ENCODE peak calls at places on chromosomes 12 and 14, in six cellular contexts. B, T, M, X, Z and Q are unnamed samples. For H3K9me3, the result is how much of the 10 kb centered on the place peaks cover.

GRCh38 chr14:89617471-89618291 is 200.6 kb upstream of the FOXN3 start:
- DNase-seq in B (no peak), M (peak), T (no peak), Z (no peak), X (peak), Q (no peak)

GRCh38 chr12:95789126-95790024 is 1.2 kb downstream of the NTN4 start:
- DNase-seq in M (peak), T (peak), X (no peak), B (no peak), Z (peak), Q (no peak)

GRCh38 chr12:118052324-118053070 is 8.5 kb downstream of the WSB2 start:
- DNase-seq in X (no peak), B (peak), Z (peak), T (peak), M (peak), Q (peak)

GRCh38 chr12:49922349-49923034 is 18.8 kb upstream of the FAIM2 start:
- DNase-seq in Z (no peak), B (no peak), T (peak), M (no peak), X (no peak), Q (no peak)

GRCh38 chr12:10385181-10385613 is 4.6 kb downstream of the KLRK1 start:
- DNase-seq in T (no peak), X (no peak), M (peak), B (no peak), Z (peak), Q (no peak)

GRCh38 chr14:23414254-23414653 is 6.2 kb upstream of the MYH6 start:
- DNase-seq in Z (no peak), M (peak), T (no peak), X (no peak), B (no peak), Q (no peak)

GRCh38 chr14:61153914-61154545 is 127.1 kb downstream of the TMEM30B start:
- DNase-seq in T (no peak), B (no peak), Z (no peak), M (no peak), X (no peak), Q (no peak)

GRCh38 chr12:43805149-43805856 is 814 bp downstream of the TWF1 start:
- DNase-seq in T (no peak), M (peak), B (no peak), X (peak), Z (peak), Q (no peak)

GRCh38 chr14:37124617-37125016 is 47.8 kb downstream of the SLC25A21 start:
- DNase-seq in M (no peak), T (no peak), Z (no peak), X (no peak), B (no peak), Q (no peak)

GRCh38 chr12:110281549-110282342 is 699 bp downstream of the ATP2A2 start:
- DNase-seq in X (peak), M (peak), T (peak), B (no peak), Z (peak), Q (peak)

GRCh38 chr14:102138535-102138934 is 1.2 kb upstream of the WDR20 start:
- DNase-seq in X (no peak), M (no peak), B (no peak), Z (no peak), T (no peak), Q (no peak)

GRCh38 chr14:92886337-92886736 is 36.6 kb upstream of the CHGA start:
- DNase-seq in T (no peak), B (no peak), Z (no peak), X (no peak), M (no peak), Q (no peak)

GRCh38 chr12:6345319-6346071 is 3.6 kb upstream of the TNFRSF1A start:
- DNase-seq in M (peak), X (no peak), Z (peak), T (no peak), B (peak), Q (peak)

GRCh38 chr14:43003845-43004244 is 1397.2 kb downstream of the LRFN5 start:
- DNase-seq in T (no peak), X (no peak), B (peak), M (no peak), Z (no peak), Q (no peak)

GRCh38 chr12:11609045-11609444 is 40.4 kb upstream of the ETV6 start:
- DNase-seq in T (no peak), M (no peak), X (no peak), B (no peak), Z (no peak), Q (no peak)

GRCh38 chr12:53345486-53346195 is 9.5 kb upstream of the SP7 start:
- DNase-seq in Z (no peak), B (no peak), M (peak), X (no peak), T (peak), Q (no peak)

GRCh38 chr14:75996488-75996887 is 10.9 kb downstream of the IFT43 start:
- DNase-seq in T (no peak), Z (no peak), M (no peak), B (no peak), X (no peak), Q (no peak)

GRCh38 chr12:10211101-10211974 is 1.3 kb upstream of the GABARAPL1 start:
- DNase-seq in B (no peak), X (no peak), T (no peak), Z (no peak), M (no peak), Q (no peak)

GRCh38 chr12:101414533-101415119 is 7.1 kb upstream of the ARL1 start:
- DNase-seq in X (peak), T (no peak), Z (peak), M (peak), B (peak), Q (no peak)

GRCh38 chr12:53299101-53299453 is 418 bp upstream of the MYG1 start:
- DNase-seq in T (no peak), Z (peak), B (peak), X (no peak), M (peak), Q (peak)

GRCh38 chr14:56333361-56334279 is 215.4 kb downstream of the PELI2 start:
- DNase-seq in M (peak), B (no peak), T (no peak), X (no peak), Z (peak), Q (no peak)

GRCh38 chr12:62732861-62733427 is 202.0 kb downstream of the PPM1H start:
- DNase-seq in M (peak), Z (peak), X (no peak), T (no peak), B (peak), Q (no peak)

GRCh38 chr12:124240493-124240892 is 54.4 kb upstream of the RFLNA start:
- DNase-seq in B (peak), T (no peak), Z (peak), M (peak), X (peak), Q (no peak)

GRCh38 chr12:34602213-34602940 is 580.1 kb downstream of the ALG10 start:
- DNase-seq in Z (no peak), X (no peak), T (no peak), B (no peak), M (no peak), Q (no peak)
- H3K9me3 ChIP-seq in Z (under half), X (under half), T (under half), B (under half), M (under half), Q (under half)

GRCh38 chr12:74747305-74747704 is 209.7 kb downstream of the ATXN7L3B start:
- DNase-seq in Z (no peak), T (no peak), M (no peak), B (peak), X (no peak), Q (no peak)
- TF ChIP-seq CTCF in Z (peak), T (peak), M (peak), B (peak), X (no peak), Q (no peak)

GRCh38 chr12:75364918-75365317 is 26.0 kb upstream of the GLIPR1L2 start:
- DNase-seq in B (no peak), X (no peak), T (no peak), Z (no peak), M (no peak), Q (no peak)
- H3K9me3 ChIP-seq in B (under half), X (under half), T (under half), Z (under half), M (under half), Q (under half)

DNA sequence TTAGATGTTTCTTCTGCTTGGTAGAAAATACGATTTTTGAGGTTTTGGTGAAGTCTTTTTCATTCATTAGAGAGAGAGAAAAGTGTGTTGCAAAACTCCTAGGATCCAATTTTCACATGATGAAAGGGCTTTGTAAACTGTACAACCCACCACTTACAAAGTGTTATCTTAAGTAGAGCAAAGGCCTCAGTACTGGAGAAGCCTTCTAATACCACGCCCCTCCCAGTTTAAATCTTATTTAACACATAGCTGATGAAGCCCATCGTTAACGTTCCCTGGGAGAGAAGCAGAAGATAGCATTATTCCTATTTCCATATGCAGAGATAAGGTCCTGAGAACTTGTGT is 884 bp downstream of the APOLD1 start:
- DNase-seq in T (no peak), X (no peak), M (no peak), Z (no peak), B (no peak), Q (no peak)
- TF ChIP-seq CTCF in T (no peak), X (no peak), M (no peak), Z (no peak), B (no peak), Q (no peak)

GRCh38 chr14:29444805-29445204 is 482.8 kb downstream of the PRKD1 start:
- DNase-seq in T (no peak), Z (no peak), X (no peak), B (no peak), M (no peak), Q (no peak)
- H3K9me3 ChIP-seq in T (under half), Z (under half), X (under half), B (under half), M (under half), Q (under half)